ENCODE peak calls at places on chromosomes 3 and 15, in six cellular contexts. Z is H1, H is GM12878, M is HepG2, L is HCT116, C is K562. P is an unnamed sample.

GRCh38 chr15:88042047-88042446 is 214.5 kb downstream of the NTRK3 start:
- DNase-seq in Z (no peak), H (no peak), M (no peak), L (no peak), C (no peak), P (no peak)

GRCh38 chr15:65232520-65232919 is 21.2 kb upstream of the CILP start:
- DNase-seq in Z (no peak), H (no peak), M (no peak), L (no peak), C (no peak), P (no peak)

GRCh38 chr3:127473244-127474024 is 117.1 kb downstream of the TPRA1 start:
- DNase-seq in Z (peak; percentile 91), H (no peak), M (peak; percentile 53), L (peak; percentile 27), C (peak; percentile 40), P (peak; percentile 79)

GRCh38 chr3:105867690-105868449 is 942 bp downstream of the CBLB start:
- DNase-seq in Z (no peak), H (no peak), M (no peak), L (no peak), C (no peak), P (no peak)

GRCh38 chr3:131349946-131350347 is 31.6 kb upstream of the NUDT16 start:
- DNase-seq in Z (no peak), H (no peak), M (no peak), L (peak; percentile 21), C (no peak), P (peak; percentile 54)

GRCh38 chr15:40295870-40296560 is 11.7 kb downstream of the PLCB2 start:
- DNase-seq in Z (no peak), H (no peak), M (no peak), L (no peak), C (no peak), P (no peak)

GRCh38 chr15:64618569-64618968 is 156.8 kb downstream of the RBPMS2 start:
- DNase-seq in Z (no peak), H (no peak), M (no peak), L (no peak), C (no peak), P (no peak)

GRCh38 chr3:195540526-195540925 is 2.6 kb downstream of the PPP1R2 start:
- DNase-seq in Z (no peak), H (no peak), M (no peak), L (no peak), C (no peak), P (no peak)

GRCh38 chr15:31306426-31307269 is 20.0 kb upstream of the KLF13 start:
- DNase-seq in Z (peak; percentile 88), H (no peak), M (no peak), L (no peak), C (no peak), P (no peak)

GRCh38 chr3:102079809-102080197 is 230.5 kb downstream of the NFKBIZ start:
- DNase-seq in Z (no peak), H (no peak), M (no peak), L (no peak), C (no peak), P (no peak)

GRCh38 chr15:70265466-70265978 is 167.8 kb upstream of the TLE3 start:
- DNase-seq in Z (no peak), H (no peak), M (no peak), L (no peak), C (peak; percentile 30), P (no peak)

GRCh38 chr15:70265986-70266385 is 168.3 kb upstream of the TLE3 start:
- DNase-seq in Z (no peak), H (no peak), M (no peak), L (no peak), C (no peak), P (no peak)

GRCh38 chr15:70266412-70267089 is 168.8 kb upstream of the TLE3 start:
- DNase-seq in Z (no peak), H (no peak), M (no peak), L (no peak), C (no peak), P (no peak)

GRCh38 chr15:70264014-70264492 is 166.3 kb upstream of the TLE3 start:
- DNase-seq in Z (no peak), H (no peak), M (no peak), L (no peak), C (no peak), P (peak; percentile 78)

DNA sequence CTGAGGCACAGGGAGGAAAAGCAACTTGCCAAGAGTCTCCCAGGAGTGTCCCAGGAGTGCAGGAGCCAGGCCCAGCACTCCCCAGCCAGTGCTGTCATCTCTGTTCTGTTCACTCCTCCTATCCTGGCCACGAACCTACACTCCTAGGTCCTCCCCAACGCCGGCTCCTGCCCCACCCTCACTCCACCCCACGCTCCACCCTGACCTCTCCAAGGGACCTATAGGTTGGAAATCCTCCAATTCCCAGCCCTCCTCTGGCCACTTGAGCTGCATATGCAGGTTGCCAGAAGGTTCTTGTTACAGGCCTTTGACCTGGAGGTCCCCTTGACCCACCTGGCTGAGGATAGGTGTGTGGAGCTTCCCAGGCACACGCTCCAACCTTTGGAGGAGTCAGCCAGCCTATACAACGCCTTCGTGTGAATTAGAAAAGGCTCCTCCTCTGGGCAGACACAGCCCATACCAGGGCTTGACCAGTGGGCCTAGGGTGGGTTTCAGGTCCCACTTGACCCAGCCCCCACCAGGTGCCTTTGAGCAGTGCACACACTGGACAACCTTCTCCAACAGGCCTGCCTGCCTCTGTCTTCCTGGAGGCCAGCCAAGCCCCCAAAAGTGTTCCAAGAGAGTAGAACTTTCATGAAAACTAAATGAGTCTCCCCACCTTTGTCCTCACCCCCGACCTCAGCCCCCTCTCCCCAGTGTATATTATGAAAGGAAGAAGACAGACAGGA is 167.2 kb upstream of the TLE3 start:
- DNase-seq in Z (no peak), H (no peak), M (no peak), L (no peak), C (no peak), P (no peak)
- TF ChIP-seq SIN3A in Z (no peak), H (no peak), M (no peak), L (no peak), C (no peak), P (no peak)

GRCh38 chr3:57826952-57827723 is 71.0 kb downstream of the SLMAP start:
- DNase-seq in Z (no peak), H (no peak), M (peak; percentile 94), L (no peak), C (no peak), P (no peak)

GRCh38 chr3:57825116-57825515 is 69.0 kb downstream of the SLMAP start:
- DNase-seq in Z (no peak), H (no peak), M (no peak), L (no peak), C (no peak), P (no peak)

GRCh38 chr3:57827757-57828156 is 71.6 kb downstream of the SLMAP start:
- DNase-seq in Z (no peak), H (no peak), M (no peak), L (no peak), C (no peak), P (no peak)

GRCh38 chr3:57822686-57823085 is 66.6 kb downstream of the SLMAP start:
- DNase-seq in Z (no peak), H (no peak), M (no peak), L (no peak), C (no peak), P (no peak)

DNA sequence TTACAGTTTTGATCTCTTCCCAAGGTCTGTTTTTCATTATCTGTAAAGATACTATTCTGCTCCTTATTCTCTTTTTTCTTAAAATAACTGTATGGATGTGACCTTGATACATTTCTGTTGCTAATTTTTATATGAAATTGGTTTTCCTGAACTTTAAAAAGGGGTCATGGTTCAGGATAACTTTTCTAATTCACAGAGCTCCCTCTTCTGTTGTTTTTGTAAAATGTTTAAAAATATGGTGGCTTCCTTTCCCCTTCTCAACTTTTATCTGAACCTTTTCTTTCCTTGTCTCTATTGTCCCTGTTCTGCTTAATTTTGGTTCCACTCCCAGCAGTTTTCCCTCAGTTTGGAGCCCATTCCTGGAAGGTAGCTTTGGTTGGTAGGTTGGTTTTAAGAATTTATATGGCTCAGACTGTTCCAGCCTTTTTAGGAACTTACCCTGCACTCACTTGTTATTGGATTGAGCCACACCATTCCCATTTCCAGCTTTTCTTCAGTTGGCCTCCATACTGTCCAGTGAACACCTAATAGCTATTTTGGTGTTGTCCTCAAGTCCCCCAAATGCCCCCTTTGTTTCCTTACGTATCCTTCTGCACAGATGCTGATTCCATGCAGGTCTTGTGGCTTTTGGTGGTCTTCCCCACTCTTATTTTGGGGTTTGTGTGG is 70.3 kb downstream of the SLMAP start:
- DNase-seq in Z (no peak), H (no peak), M (no peak), L (no peak), C (no peak), P (no peak)
- H4K20me1 ChIP-seq in Z (no peaks in the 10 kb centered on the region), H (no peaks in the 10 kb centered on the region), M (no peaks in the 10 kb centered on the region), L (peaks cover 8% of the 10 kb centered on the region), C (peaks cover 6% of the 10 kb centered on the region), P (peaks cover 6% of the 10 kb centered on the region)

DNA sequence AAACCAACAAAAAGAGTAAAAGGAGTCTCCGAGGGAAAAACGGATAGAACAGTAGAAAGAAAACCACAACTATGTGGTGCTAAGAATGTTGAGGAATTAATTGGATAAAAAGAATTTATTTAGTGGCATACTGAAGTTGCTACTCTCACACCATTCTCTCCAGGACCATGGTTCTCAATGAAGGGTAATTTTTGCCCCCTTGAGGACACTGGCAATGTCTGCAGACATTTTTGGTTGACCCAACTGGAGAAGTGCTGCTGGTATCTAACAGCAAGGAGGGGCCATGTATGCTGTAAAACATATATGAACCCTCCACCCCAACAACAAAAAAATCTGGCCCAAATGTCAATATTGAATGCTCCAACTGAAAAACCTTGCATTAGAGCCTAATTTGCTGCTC is 85.9 kb upstream of the CSPG5 start:
- DNase-seq in Z (no peak), H (no peak), M (peak; percentile 14), L (peak; percentile 18), C (peak; percentile 35), P (peak; percentile 33)
- TF ChIP-seq CTCF in Z (peak; percentile 27), H (peak; percentile 37), M (no peak), L (no peak), C (peak; percentile 30), P (peak; percentile 42)

GRCh38 chr3:189794518-189794917 is 163.3 kb downstream of the TP63 start:
- DNase-seq in Z (no peak), H (no peak), M (no peak), L (no peak), C (no peak), P (no peak)

GRCh38 chr3:189803254-189803653 is 172.1 kb downstream of the TP63 start:
- DNase-seq in Z (no peak), H (no peak), M (no peak), L (no peak), C (no peak), P (no peak)

GRCh38 chr3:189797103-189797850 is 166.1 kb downstream of the TP63 start:
- DNase-seq in Z (no peak), H (no peak), M (no peak), L (no peak), C (no peak), P (no peak)

GRCh38 chr3:189800436-189800835 is 169.2 kb downstream of the TP63 start:
- DNase-seq in Z (no peak), H (no peak), M (no peak), L (no peak), C (no peak), P (no peak)

DNA sequence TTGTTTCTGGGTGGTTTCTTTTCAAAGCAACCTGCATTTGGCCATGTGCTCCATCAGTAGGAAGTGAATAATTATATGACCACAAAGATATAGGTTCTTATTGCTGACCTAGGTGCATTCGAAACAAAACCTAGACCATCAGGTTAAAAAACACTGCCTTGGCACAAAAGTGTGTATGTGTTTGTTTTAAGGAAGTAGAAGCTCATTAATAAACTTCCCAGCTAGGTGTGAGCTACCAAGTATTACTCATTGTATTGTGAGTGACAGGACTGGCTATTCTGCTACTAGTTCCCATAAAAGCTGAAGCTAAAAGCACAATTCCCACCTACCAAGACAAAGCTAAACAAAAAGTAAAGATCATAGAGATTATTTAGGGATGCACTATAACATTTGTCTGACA is 168.2 kb downstream of the TP63 start:
- DNase-seq in Z (no peak), H (peak; percentile 42), M (no peak), L (no peak), C (no peak), P (no peak)
- TF ChIP-seq SIN3A in Z (no peak), H (no peak), M (no peak), L (no peak), C (no peak), P (no peak)

GRCh38 chr3:52534281-52535183 is 875 bp upstream of the NT5DC2 start:
- DNase-seq in Z (no peak), H (no peak), M (peak; percentile 75), L (no peak), C (peak; percentile 49), P (peak; percentile 20)
- H4K20me1 ChIP-seq in Z (peaks cover 12% of the 10 kb centered on the region), H (no peaks in the 10 kb centered on the region), M (peaks cover 17% of the 10 kb centered on the region), L (no peaks in the 10 kb centered on the region), C (peaks cover 31% of the 10 kb centered on the region), P (peaks cover 52% of the 10 kb centered on the region)

P was measured in SK-N-SH.